ENCODE peak calls at places on chromosomes 4 and X, in six cellular contexts. W is left lung; Z is H1; J is tibial nerve; X is astrocyte; V is CD4-positive, CD25-positive, alpha-beta regulatory T cell. F is an unnamed sample.

GRCh38 chrX:134374294-134374693 is 85.7 kb upstream of the HPRT1 start:
- DNase-seq in V (peak; percentile 21), X (peak; percentile 10), W (no peak), J (no peak), Z (no peak), F (no peak)

GRCh38 chr4:16483540-16483939 is 257.3 kb upstream of the TAPT1 start:
- DNase-seq in J (no peak), W (no peak), V (no peak), Z (no peak), X (no peak), F (no peak)

GRCh38 chr4:42646013-42646784 is 10.7 kb downstream of the ATP8A1 start:
- DNase-seq in J (no peak), V (no peak), W (no peak), Z (no peak), X (no peak), F (no peak)

GRCh38 chr4:168501407-168501806 is 4.6 kb downstream of the PALLD start:
- DNase-seq in Z (no peak), X (no peak), J (no peak), W (no peak), V (no peak), F (no peak)

GRCh38 chrX:153537526-153538295 is 20.3 kb downstream of the ATP2B3 start:
- DNase-seq in J (no peak), Z (no peak), W (no peak), V (no peak), X (no peak), F (no peak)

GRCh38 chrX:116841290-116841689 is 378.5 kb upstream of the CT83 start:
- DNase-seq in W (no peak), Z (no peak), X (no peak), V (no peak), J (no peak), F (no peak)

GRCh38 chrX:33840176-33840575 is 291.9 kb downstream of the FAM47A start:
- DNase-seq in J (no peak), V (no peak), X (no peak), Z (no peak), W (no peak), F (no peak)

GRCh38 chr4:110742148-110742547 is 119.3 kb upstream of the PITX2 start:
- DNase-seq in X (peak; percentile 14), J (no peak), Z (no peak), V (no peak), W (no peak), F (no peak)

GRCh38 chr4:40686081-40686913 is 56.6 kb upstream of the RBM47 start:
- DNase-seq in J (no peak), V (no peak), Z (no peak), W (no peak), X (no peak), F (no peak)

GRCh38 chr4:14787894-14788293 is 214.4 kb upstream of the CPEB2 start:
- DNase-seq in X (no peak), J (no peak), W (no peak), Z (no peak), V (no peak), F (peak; percentile 16)

GRCh38 chr4:125191252-125191651 is 123.5 kb upstream of the FAT4 start:
- DNase-seq in Z (no peak), V (no peak), J (no peak), W (no peak), X (peak; percentile 95), F (no peak)

GRCh38 chr4:113553082-113553481 is 208.5 kb downstream of the CAMK2D start:
- DNase-seq in W (no peak), J (no peak), V (no peak), X (no peak), Z (no peak), F (no peak)

GRCh38 chrX:138020941-138021340 is 455.0 kb downstream of the ZIC3 start:
- DNase-seq in X (no peak), W (no peak), Z (no peak), V (no peak), J (no peak), F (no peak)

GRCh38 chr4:124936427-124936826 is 223.9 kb upstream of the ANKRD50 start:
- DNase-seq in J (no peak), Z (no peak), W (no peak), X (peak; percentile 75), V (no peak), F (no peak)

GRCh38 chrX:127187095-127187494 is 367.6 kb downstream of the PRR32 start:
- DNase-seq in W (no peak), V (no peak), J (no peak), X (no peak), Z (no peak), F (no peak)

GRCh38 chrX:129529685-129530281 is 6.5 kb upstream of the SMARCA1 start:
- DNase-seq in J (no peak), X (peak; percentile 28), Z (no peak), V (no peak), W (no peak), F (no peak)

GRCh38 chrX:37746268-37746931 is 33.5 kb upstream of the CYBB start:
- DNase-seq in W (peak; percentile 45), X (no peak), V (no peak), J (no peak), Z (no peak), F (no peak)

GRCh38 chr4:152735302-152735917 is 44.1 kb downstream of the TIGD4 start:
- DNase-seq in W (no peak), X (peak; percentile 14), Z (no peak), J (no peak), V (peak; percentile 46), F (no peak)

GRCh38 chr4:109472343-109472761 is 38.7 kb downstream of the SEC24B start:
- DNase-seq in V (no peak), W (no peak), Z (no peak), X (peak; percentile 88), J (no peak), F (no peak)

GRCh38 chrX:35664838-35665237 is 133.3 kb upstream of the MAGEB16 start:
- DNase-seq in V (no peak), J (no peak), X (no peak), W (no peak), Z (no peak), F (no peak)

GRCh38 chr4:40395908-40396806 is 61.0 kb downstream of the CHRNA9 start:
- DNase-seq in W (no peak), J (no peak), Z (no peak), V (no peak), X (peak; percentile 11), F (no peak)

GRCh38 chr4:60805500-60806313 is 394.4 kb upstream of the ADGRL3 start:
- DNase-seq in V (no peak), W (no peak), Z (no peak), X (peak; percentile 14), J (no peak), F (peak; percentile 25)

GRCh38 chrX:9824554-9824953 is 38.3 kb downstream of the SHROOM2 start:
- DNase-seq in J (no peak), X (no peak), W (no peak), V (no peak), Z (no peak), F (no peak)

GRCh38 chrX:140034916-140035315 is 69.6 kb upstream of the CXorf66 start:
- DNase-seq in X (no peak), Z (no peak), W (no peak), J (no peak), V (no peak), F (no peak)

GRCh38 chr4:39235021-39235420 is 52.7 kb downstream of the WDR19 start:
- DNase-seq in X (no peak), W (no peak), Z (no peak), J (no peak), V (no peak), F (no peak)

GRCh38 chrX:16665089-16665488 is 15.1 kb downstream of the S100G start:
- DNase-seq in Z (no peak), J (no peak), W (no peak), X (peak; percentile 53), V (no peak), F (no peak)

GRCh38 chr4:157421365-157421764 is 200.8 kb downstream of the GRIA2 start:
- DNase-seq in X (no peak), J (no peak), V (no peak), W (no peak), Z (no peak), F (no peak)

GRCh38 chr4:137116144-137116543 is 416.1 kb downstream of the PCDH18 start:
- DNase-seq in J (no peak), W (no peak), Z (no peak), V (no peak), X (no peak), F (no peak)

GRCh38 chr4:119898211-119898610 is 168.4 kb downstream of the MAD2L1 start:
- DNase-seq in V (no peak), Z (no peak), J (no peak), W (no peak), X (no peak), F (no peak)

GRCh38 chr4:57193996-57194675 is 84.0 kb upstream of the IGFBP7 start:
- DNase-seq in V (no peak), X (no peak), W (no peak), Z (no peak), J (no peak), F (no peak)
- H3K4me3 ChIP-seq in V (no peak overlapping the region), X (no peak overlapping the region), W (no peak overlapping the region), Z (no peak overlapping the region), J (no peak overlapping the region), F (no peak overlapping the region)

GRCh38 chrX:50697691-50698090 is 116.3 kb downstream of the SHROOM4 start:
- DNase-seq in Z (no peak), J (no peak), W (no peak), V (no peak), X (peak; percentile 86), F (no peak)

GRCh38 chrX:50704987-50705386 is 109.0 kb downstream of the SHROOM4 start:
- DNase-seq in Z (no peak), X (no peak), W (no peak), J (no peak), V (no peak), F (no peak)

GRCh38 chrX:50704360-50704759 is 109.6 kb downstream of the SHROOM4 start:
- DNase-seq in V (no peak), Z (no peak), X (peak; percentile 57), W (no peak), J (no peak), F (no peak)

GRCh38 chrX:50698944-50699343 is 115.0 kb downstream of the SHROOM4 start:
- DNase-seq in W (no peak), Z (no peak), V (no peak), J (no peak), X (no peak), F (no peak)

GRCh38 chrX:50700921-50701320 is 113.1 kb downstream of the SHROOM4 start:
- DNase-seq in J (no peak), V (no peak), X (no peak), Z (no peak), W (no peak), F (no peak)
- H3K4me1 ChIP-seq in J (peaks cover 8% of the 10 kb centered on the region), V (no peaks in the 10 kb centered on the region), X (peaks cover 26% of the 10 kb centered on the region), Z (peaks cover 6% of the 10 kb centered on the region), W (peaks cover 8% of the 10 kb centered on the region), F (no peaks in the 10 kb centered on the region)

GRCh38 chr4:186765673-186766546 is 42.3 kb upstream of the FAT1 start:
- DNase-seq in X (peak; percentile 26), J (no peak), W (no peak), Z (no peak), V (no peak), F (no peak)
- H3K27ac ChIP-seq in X (no peak overlapping the region), J (no peak overlapping the region), W (no peak overlapping the region), Z (no peak overlapping the region), V (no peak overlapping the region), F (no peak overlapping the region)

DNA sequence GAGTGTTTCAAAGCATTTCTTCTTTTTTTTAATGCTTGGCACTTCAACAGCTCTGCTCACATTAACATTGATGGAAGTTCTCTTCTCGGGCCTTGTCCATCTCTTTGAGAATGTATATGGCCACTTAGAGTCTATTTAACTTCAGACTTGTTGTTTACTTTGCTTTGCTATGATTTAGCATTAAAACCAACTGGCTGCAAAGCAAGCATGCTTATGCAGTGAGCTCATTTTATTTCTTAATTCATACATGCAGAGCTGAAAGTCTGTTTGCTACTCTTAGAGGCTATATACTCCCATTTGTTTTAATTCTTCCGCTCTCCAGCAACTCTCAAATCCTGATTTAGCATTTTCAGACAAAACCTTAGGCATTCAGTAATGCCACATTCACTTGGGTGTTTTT is 107.6 kb upstream of the PACRGL start:
- DNase-seq in X (no peak), J (no peak), Z (no peak), W (no peak), V (no peak), F (no peak)
- H3K4me3 ChIP-seq in X (no peak overlapping the region), J (no peak overlapping the region), Z (no peak overlapping the region), W (no peak overlapping the region), V (no peak overlapping the region), F (no peak overlapping the region)

F was measured in iPS DF 6.9.